ENCODE peak calls at places on chromosomes 16 and 17, in seven cellular contexts. P is H9, F is GM23338, O is tibial nerve, Z is progenitor cell of endocrine pancreas, N is GM20000, L is neural crest cell. H is an unnamed sample.
A peak's percentile ranks its signal among the peaks of the same experiment; 100 is the strongest.

GRCh38 chr16:84606081-84606875 is 11.6 kb downstream of the COTL1 start:
- DNase-seq in P (no peak), F (no peak), O (no peak), Z (no peak), N (no peak), L (no peak), H (no peak)

GRCh38 chr16:87201052-87201451 is 116.1 kb downstream of the C16orf95 start:
- DNase-seq in P (no peak), F (no peak), O (peak; percentile 63), Z (no peak), N (no peak), L (no peak), H (no peak)

GRCh38 chr17:28041068-28041843 is 1.2 kb upstream of the NLK start:
- DNase-seq in P (peak; percentile 100), F (peak; percentile 99), O (peak; percentile 98), Z (peak; percentile 99), N (peak; percentile 98), L (peak; percentile 99), H (peak; percentile 99)

GRCh38 chr16:31010539-31010938 is at the start of gene STX1B:
- DNase-seq in P (peak; percentile 81), F (peak; percentile 96), O (no peak), Z (no peak), N (no peak), L (peak; percentile 55), H (no peak)

GRCh38 chr16:15539197-15539596 is 103.8 kb downstream of the MARF1 start:
- DNase-seq in P (peak; percentile 68), F (peak; percentile 80), O (no peak), Z (no peak), N (no peak), L (no peak), H (no peak)

GRCh38 chr17:1038459-1039118 is 41.7 kb downstream of the TIMM22 start:
- DNase-seq in P (no peak), F (no peak), O (no peak), Z (no peak), N (no peak), L (no peak), H (no peak)

GRCh38 chr17:30234954-30235353 is 543 bp downstream of the SLC6A4 start:
- DNase-seq in P (peak; percentile 32), F (no peak), O (no peak), Z (no peak), N (peak; percentile 78), L (no peak), H (peak; percentile 69)

GRCh38 chr17:28252436-28252835 is 66.6 kb upstream of the TMEM97 start:
- DNase-seq in P (no peak), F (no peak), O (no peak), Z (no peak), N (no peak), L (no peak), H (no peak)

GRCh38 chr16:4390266-4391260 is 18.9 kb downstream of the VASN start:
- DNase-seq in P (peak; percentile 76), F (peak; percentile 74), O (no peak), Z (no peak), N (no peak), L (no peak), H (no peak)
- TF ChIP-seq CTCF in P (peak; percentile 60), F (peak; percentile 67), O (no peak), Z (peak; percentile 19), N (no peak), L (no peak), H (no peak)

GRCh38 chr17:80479246-80479566 is 2.8 kb upstream of the NPTX1 start:
- DNase-seq in P (no peak), F (no peak), O (no peak), Z (no peak), N (no peak), L (no peak), H (no peak)

GRCh38 chr17:80476877-80477646 is 655 bp upstream of the NPTX1 start:
- DNase-seq in P (no peak), F (no peak), O (no peak), Z (no peak), N (peak; percentile 67), L (no peak), H (no peak)

GRCh38 chr17:80475949-80476876 is at the start of gene NPTX1:
- DNase-seq in P (no peak), F (peak; percentile 49), O (no peak), Z (no peak), N (peak; percentile 69), L (no peak), H (no peak)

GRCh38 chr17:80478487-80479245 is 2.3 kb upstream of the NPTX1 start:
- DNase-seq in P (no peak), F (peak; percentile 78), O (no peak), Z (no peak), N (no peak), L (no peak), H (no peak)

GRCh38 chr17:80477647-80478478 is 1.5 kb upstream of the NPTX1 start:
- DNase-seq in P (peak; percentile 80), F (peak; percentile 82), O (no peak), Z (peak; percentile 42), N (peak; percentile 76), L (peak; percentile 64), H (no peak)
- TF ChIP-seq CTCF in P (peak; percentile 61), F (peak; percentile 54), O (peak; percentile 48), Z (peak; percentile 49), N (no peak), L (peak; percentile 54), H (peak; percentile 55)

GRCh38 chr17:75844530-75845057 is 390 bp upstream of the UNC13D start:
- DNase-seq in P (no peak), F (no peak), O (no peak), Z (no peak), N (peak; percentile 41), L (no peak), H (no peak)

GRCh38 chr17:75846701-75847594 is 2.7 kb upstream of the UNC13D start:
- DNase-seq in P (no peak), F (no peak), O (no peak), Z (no peak), N (no peak), L (no peak), H (no peak)

GRCh38 chr17:75845058-75845711 is 981 bp upstream of the UNC13D start:
- DNase-seq in P (peak; percentile 96), F (peak; percentile 94), O (peak; percentile 66), Z (peak; percentile 55), N (peak; percentile 90), L (peak; percentile 66), H (peak; percentile 91)

GRCh38 chr17:75847595-75848522 is 3.7 kb upstream of the UNC13D start:
- DNase-seq in P (no peak), F (no peak), O (no peak), Z (no peak), N (no peak), L (no peak), H (no peak)

GRCh38 chr17:75845933-75846700 is 1.9 kb upstream of the UNC13D start:
- DNase-seq in P (peak; percentile 53), F (no peak), O (no peak), Z (no peak), N (no peak), L (no peak), H (no peak)
- TF ChIP-seq CTCF in P (no peak), F (no peak), O (no peak), Z (no peak), N (no peak), L (no peak), H (no peak)

GRCh38 chr16:62298567-62298966 is 262.3 kb upstream of the CDH8 start:
- DNase-seq in P (peak; percentile 23), F (no peak), O (no peak), Z (no peak), N (no peak), L (no peak), H (no peak)
- TF ChIP-seq CTCF in P (no peak), F (no peak), O (no peak), Z (no peak), N (no peak), L (no peak), H (no peak)

GRCh38 chr17:80555266-80555665 is 10.6 kb downstream of the RPTOR start:
- DNase-seq in P (no peak), F (no peak), O (no peak), Z (no peak), N (no peak), L (no peak), H (no peak)

GRCh38 chr17:80561541-80562114 is 17.0 kb downstream of the RPTOR start:
- DNase-seq in P (no peak), F (no peak), O (no peak), Z (no peak), N (no peak), L (no peak), H (no peak)

GRCh38 chr17:80558046-80558445 is 13.4 kb downstream of the RPTOR start:
- DNase-seq in P (no peak), F (no peak), O (no peak), Z (no peak), N (no peak), L (no peak), H (no peak)

GRCh38 chr17:80564545-80564944 is 19.9 kb downstream of the RPTOR start:
- DNase-seq in P (no peak), F (no peak), O (no peak), Z (no peak), N (no peak), L (no peak), H (no peak)

DNA sequence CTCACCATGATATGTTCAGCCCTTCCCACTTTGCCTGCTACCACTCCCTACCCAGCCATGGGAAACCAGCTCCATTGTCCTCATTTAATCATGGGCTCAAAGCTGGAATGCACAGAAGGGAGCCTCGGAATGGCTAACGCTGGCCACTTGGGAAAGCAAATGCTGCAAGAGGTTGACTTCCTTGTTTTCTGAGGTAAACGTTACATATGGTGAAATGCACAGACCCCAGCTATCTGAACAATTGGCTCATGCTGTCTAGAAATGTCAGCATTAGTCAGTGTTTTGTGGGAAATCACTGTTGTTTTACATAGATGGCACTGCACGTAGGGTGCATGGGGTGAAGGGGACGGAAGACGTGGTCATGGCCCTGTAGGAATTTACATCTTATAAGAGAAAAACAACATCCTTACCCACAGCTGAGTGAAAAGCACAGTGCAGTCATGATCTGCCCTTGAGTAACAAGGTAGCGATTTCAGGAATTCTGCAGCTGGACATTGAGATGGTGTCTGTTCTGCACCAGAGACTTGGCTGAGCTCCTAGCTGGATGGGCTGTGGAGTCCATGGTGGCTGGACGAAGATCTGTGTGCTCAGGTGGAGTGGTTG is 15.2 kb downstream of the RPTOR start:
- DNase-seq in P (no peak), F (no peak), O (no peak), Z (no peak), N (no peak), L (no peak), H (no peak)
- TF ChIP-seq CTCF in P (no peak), F (no peak), O (no peak), Z (no peak), N (no peak), L (no peak), H (no peak)

H was measured in GM10248.